ENCODE peak calls at places on chromosomes 7 and 10, in six cellular contexts. R, I, M, K, J and P are unnamed samples.
A peak's percentile ranks its signal among the peaks of the same experiment; 100 is the strongest.

GRCh38 chr10:11135709-11136108 is 118.0 kb downstream of the CELF2 start:
- DNase-seq in M (no peak), K (no peak), R (no peak), J (no peak), I (no peak), P (no peak)

GRCh38 chr7:7897509-7897908 is 71.1 kb upstream of the GLCCI1 start:
- DNase-seq in K (no peak), M (no peak), I (no peak), R (no peak), J (no peak), P (no peak)

GRCh38 chr10:69721690-69722310 is 79.9 kb upstream of the COL13A1 start:
- DNase-seq in J (no peak), M (peak; percentile 17), K (peak; percentile 27), R (no peak), I (peak; percentile 85), P (peak; percentile 30)

GRCh38 chr10:62760401-62760800 is 44.1 kb upstream of the ADO start:
- DNase-seq in M (no peak), I (no peak), K (no peak), J (no peak), R (no peak), P (no peak)

GRCh38 chr7:29588900-29589696 is 25.5 kb downstream of the PRR15 start:
- DNase-seq in I (no peak), M (peak; percentile 65), R (no peak), K (no peak), J (peak; percentile 61), P (peak; percentile 58)

GRCh38 chr10:50805981-50806622 is 66.4 kb downstream of the ASAH2B start:
- DNase-seq in I (no peak), K (no peak), R (no peak), J (no peak), M (peak; percentile 69), P (no peak)

GRCh38 chr7:128247640-128248194 is 6.6 kb downstream of the LEP start:
- DNase-seq in R (no peak), I (no peak), J (no peak), M (peak; percentile 40), K (no peak), P (peak; percentile 66)

GRCh38 chr10:16942361-16943078 is 125.3 kb upstream of the RSU1 start:
- DNase-seq in M (no peak), K (no peak), I (no peak), J (no peak), R (no peak), P (no peak)

GRCh38 chr7:116185956-116186355 is 24.4 kb upstream of the TES start:
- DNase-seq in R (no peak), M (no peak), K (no peak), I (no peak), J (no peak), P (peak; percentile 27)

GRCh38 chr10:71266147-71266917 is 52.7 kb upstream of the SLC29A3 start:
- DNase-seq in R (no peak), J (peak; percentile 72), M (no peak), I (peak; percentile 27), K (no peak), P (peak; percentile 14)

GRCh38 chr10:60444494-60445064 is 54.9 kb upstream of the ANK3 start:
- DNase-seq in K (no peak), I (no peak), M (peak; percentile 90), R (no peak), J (no peak), P (peak; percentile 52)

GRCh38 chr10:25297466-25297865 is 122.7 kb downstream of the GPR158 start:
- DNase-seq in J (no peak), M (no peak), R (no peak), I (no peak), K (no peak), P (no peak)

GRCh38 chr7:28041508-28042314 is 138.9 kb downstream of the JAZF1 start:
- DNase-seq in R (no peak), M (peak; percentile 77), J (no peak), I (no peak), K (no peak), P (peak; percentile 42)

GRCh38 chr10:30358206-30358605 is 9.1 kb upstream of the MTPAP start:
- DNase-seq in R (no peak), M (no peak), I (no peak), J (no peak), K (no peak), P (no peak)

GRCh38 chr7:7830122-7830878 is 111.9 kb upstream of the RPA3 start:
- DNase-seq in K (no peak), J (peak; percentile 23), I (no peak), R (no peak), M (no peak), P (peak; percentile 33)

GRCh38 chr7:137840183-137840779 is 6.5 kb downstream of the DGKI start:
- DNase-seq in J (no peak), M (no peak), K (no peak), R (no peak), I (no peak), P (no peak)

GRCh38 chr7:151860771-151861170 is 16.1 kb downstream of the PRKAG2 start:
- DNase-seq in M (no peak), R (no peak), I (no peak), K (no peak), J (no peak), P (no peak)

GRCh38 chr10:19014034-19014433 is 34.6 kb upstream of the MALRD1 start:
- DNase-seq in J (no peak), K (no peak), I (no peak), M (peak; percentile 22), R (no peak), P (peak; percentile 81)

GRCh38 chr10:124077216-124077615 is 16.2 kb downstream of the CHST15 start:
- DNase-seq in I (no peak), J (no peak), R (no peak), K (no peak), M (no peak), P (no peak)

GRCh38 chr7:150468241-150468640 is 17.8 kb downstream of the GIMAP8 start:
- DNase-seq in K (no peak), M (no peak), I (no peak), R (no peak), J (no peak), P (no peak)

GRCh38 chr7:68718059-68718685 is 880.1 kb upstream of the AUTS2 start:
- DNase-seq in R (no peak), M (no peak), J (no peak), K (no peak), I (no peak), P (no peak)

GRCh38 chr7:139844779-139845442 is 15.8 kb downstream of the TBXAS1 start:
- DNase-seq in I (no peak), J (peak; percentile 28), M (peak; percentile 14), K (no peak), R (no peak), P (no peak)

GRCh38 chr7:37604078-37604477 is 79.5 kb upstream of the GPR141 start:
- DNase-seq in I (no peak), K (no peak), M (no peak), R (no peak), J (no peak), P (peak; percentile 1)

GRCh38 chr7:18518555-18518954 is 23.0 kb downstream of the HDAC9 start:
- DNase-seq in J (no peak), I (no peak), M (no peak), R (no peak), K (no peak), P (no peak)

GRCh38 chr10:31770307-31770902 is 158.2 kb downstream of the ARHGAP12 start:
- DNase-seq in J (peak; percentile 52), M (peak; percentile 46), R (peak; percentile 57), I (no peak), K (no peak), P (no peak)

GRCh38 chr7:98563183-98563495 is 53.9 kb upstream of the NPTX2 start:
- DNase-seq in R (no peak), K (no peak), M (no peak), J (no peak), I (no peak), P (no peak)

GRCh38 chr7:158246960-158247673 is 340.5 kb downstream of the PTPRN2 start:
- DNase-seq in J (no peak), K (no peak), M (no peak), I (no peak), R (no peak), P (no peak)

GRCh38 chr7:50657341-50657873 is 92.2 kb upstream of the DDC start:
- DNase-seq in K (peak; percentile 73), I (peak; percentile 90), J (peak; percentile 17), M (no peak), R (no peak), P (no peak)

DNA sequence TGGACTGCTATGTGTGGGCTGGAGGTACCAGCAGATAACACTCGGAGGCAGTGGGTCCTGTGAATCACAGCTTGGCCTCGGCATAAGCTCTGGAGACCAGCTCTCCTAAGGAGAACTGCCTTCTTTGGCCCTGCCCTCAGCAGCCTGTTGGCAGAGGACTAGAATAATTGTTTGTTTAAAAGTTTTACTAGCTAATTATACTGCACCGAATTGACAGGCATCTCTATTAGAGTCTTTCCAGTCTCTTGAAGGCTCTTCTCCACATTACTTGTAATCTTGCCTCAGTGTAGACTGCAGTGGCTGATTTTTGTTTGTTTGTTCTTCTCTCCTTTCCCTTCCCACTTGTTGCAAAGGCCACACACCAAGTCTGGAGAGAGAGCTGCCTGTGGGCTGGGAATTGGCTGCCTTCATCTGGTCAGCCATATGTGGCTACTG is 183.2 kb downstream of the AUTS2 start:
- DNase-seq in R (no peak), K (no peak), I (no peak), J (peak; percentile 32), M (no peak), P (no peak)
- H3K4me3 ChIP-seq in R (no peak overlapping the region), K (no peak overlapping the region), I (no peak overlapping the region), J (no peak overlapping the region), M (no peak overlapping the region), P (no peak overlapping the region)

DNA sequence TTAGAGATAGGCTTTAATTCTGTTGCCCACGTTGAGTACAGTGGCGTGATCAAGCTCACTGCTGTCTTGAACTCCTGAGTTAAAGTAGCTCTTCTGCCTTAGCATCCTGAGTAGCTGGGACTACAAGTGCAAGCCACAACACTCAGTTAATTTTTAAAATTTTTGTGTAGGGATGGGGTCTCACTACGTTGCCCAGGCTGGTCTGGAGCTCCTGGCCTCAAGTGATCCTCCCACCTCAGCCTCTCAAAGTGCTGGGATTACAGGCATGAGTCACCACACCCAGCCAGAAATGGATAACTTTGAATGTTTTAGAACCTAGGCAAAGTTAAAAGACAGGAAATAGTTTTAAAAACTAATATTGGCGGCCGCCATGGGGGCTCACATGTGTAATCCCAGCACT is 43.9 kb upstream of the OTUD1 start:
- DNase-seq in K (no peak), M (no peak), J (no peak), I (no peak), R (no peak), P (no peak)
- TF ChIP-seq CTCF in K (no peak), M (no peak), J (no peak), I (no peak), R (no peak), P (no peak)

GRCh38 chr7:73876973-73877372 is 16.0 kb downstream of the TMEM270 start:
- DNase-seq in I (no peak), R (no peak), M (no peak), K (no peak), J (no peak), P (no peak)
- H3K27me3 ChIP-seq in I (peaks cover 14% of the 10 kb centered on the region), R (no peaks in the 10 kb centered on the region), M (no peaks in the 10 kb centered on the region), K (peaks cover 5% of the 10 kb centered on the region), J (peaks cover 9% of the 10 kb centered on the region), P (peaks cover 2% of the 10 kb centered on the region)

GRCh38 chr10:100748251-100749058 is 3.1 kb downstream of the PAX2 start:
- DNase-seq in M (no peak), K (no peak), R (no peak), J (no peak), I (no peak), P (no peak)
- H3K4me3 ChIP-seq in M (no peak overlapping the region), K (no peak overlapping the region), R (no peak overlapping the region), J (no peak overlapping the region), I (peak overlapping the region; percentile 34), P (no peak overlapping the region)

GRCh38 chr7:20798694-20799121 is 12.0 kb upstream of the SP8 start:
- DNase-seq in I (no peak), M (no peak), R (no peak), J (no peak), K (no peak), P (no peak)
- TF ChIP-seq CTCF in I (no peak), M (no peak), R (no peak), J (no peak), K (no peak), P (no peak)